ENCODE peak calls at places on chromosomes 2 and 18, in six cellular contexts. One of them, this sample, is unnamed. For H3K27me3 and H3K36me3, the result is how much of the 10 kb centered on the place peaks cover.

GRCh38 chr2:38406597-38407110 is 29.6 kb upstream of the ATL2 start:
- DNase-seq in cardiac muscle cell: no peak
- DNase-seq in adipocyte: no peak
- DNase-seq in SK-N-SH: no peak
- DNase-seq in endodermal cell: no peak
- DNase-seq in heart left ventricle: peak
- DNase-seq in this sample: peak

GRCh38 chr2:176089843-176090395 is 2.6 kb upstream of the HOXD13 start:
- DNase-seq in cardiac muscle cell: no peak
- DNase-seq in heart left ventricle: peak
- DNase-seq in endodermal cell: no peak
- DNase-seq in adipocyte: no peak
- DNase-seq in SK-N-SH: no peak
- DNase-seq in this sample: no peak

GRCh38 chr2:101473911-101474751 is 781 bp downstream of the RFX8 start:
- DNase-seq in cardiac muscle cell: peak
- DNase-seq in heart left ventricle: peak
- DNase-seq in SK-N-SH: peak
- DNase-seq in adipocyte: peak
- DNase-seq in endodermal cell: peak
- DNase-seq in this sample: peak

GRCh38 chr2:46561731-46562450 is 82.5 kb downstream of the TMEM247 start:
- DNase-seq in adipocyte: no peak
- DNase-seq in endodermal cell: no peak
- DNase-seq in cardiac muscle cell: no peak
- DNase-seq in SK-N-SH: no peak
- DNase-seq in heart left ventricle: no peak
- DNase-seq in this sample: no peak

GRCh38 chr2:230661072-230661957 is 51.3 kb upstream of the CAB39 start:
- DNase-seq in heart left ventricle: no peak
- DNase-seq in SK-N-SH: no peak
- DNase-seq in endodermal cell: no peak
- DNase-seq in cardiac muscle cell: no peak
- DNase-seq in adipocyte: no peak
- DNase-seq in this sample: no peak

GRCh38 chr18:10234912-10235439 is 219.5 kb upstream of the APCDD1 start:
- DNase-seq in cardiac muscle cell: peak
- DNase-seq in adipocyte: peak
- DNase-seq in endodermal cell: no peak
- DNase-seq in heart left ventricle: no peak
- DNase-seq in SK-N-SH: no peak
- DNase-seq in this sample: no peak

GRCh38 chr2:42047488-42048317 is at the start of gene PKDCC:
- DNase-seq in adipocyte: peak
- DNase-seq in heart left ventricle: peak
- DNase-seq in endodermal cell: peak
- DNase-seq in SK-N-SH: peak
- DNase-seq in cardiac muscle cell: peak
- DNase-seq in this sample: peak

GRCh38 chr2:39156107-39156506 is 35.3 kb upstream of the SOS1 start:
- DNase-seq in cardiac muscle cell: no peak
- DNase-seq in adipocyte: peak
- DNase-seq in SK-N-SH: no peak
- DNase-seq in endodermal cell: no peak
- DNase-seq in heart left ventricle: no peak
- DNase-seq in this sample: no peak

GRCh38 chr2:151973901-151974199 is 125.0 kb downstream of the CACNB4 start:
- DNase-seq in adipocyte: peak
- DNase-seq in endodermal cell: peak
- DNase-seq in SK-N-SH: peak
- DNase-seq in heart left ventricle: no peak
- DNase-seq in cardiac muscle cell: peak
- DNase-seq in this sample: peak

GRCh38 chr2:151975460-151976414 is 123.1 kb downstream of the CACNB4 start:
- DNase-seq in SK-N-SH: no peak
- DNase-seq in heart left ventricle: no peak
- DNase-seq in cardiac muscle cell: no peak
- DNase-seq in endodermal cell: no peak
- DNase-seq in adipocyte: no peak
- DNase-seq in this sample: no peak

GRCh38 chr2:151976945-151977353 is 121.9 kb downstream of the CACNB4 start:
- DNase-seq in SK-N-SH: no peak
- DNase-seq in adipocyte: no peak
- DNase-seq in cardiac muscle cell: no peak
- DNase-seq in endodermal cell: no peak
- DNase-seq in heart left ventricle: no peak
- DNase-seq in this sample: no peak

GRCh38 chr2:151973013-151973900 is 125.6 kb downstream of the CACNB4 start:
- DNase-seq in SK-N-SH: peak
- DNase-seq in heart left ventricle: no peak
- DNase-seq in adipocyte: no peak
- DNase-seq in endodermal cell: no peak
- DNase-seq in cardiac muscle cell: no peak
- DNase-seq in this sample: no peak

DNA sequence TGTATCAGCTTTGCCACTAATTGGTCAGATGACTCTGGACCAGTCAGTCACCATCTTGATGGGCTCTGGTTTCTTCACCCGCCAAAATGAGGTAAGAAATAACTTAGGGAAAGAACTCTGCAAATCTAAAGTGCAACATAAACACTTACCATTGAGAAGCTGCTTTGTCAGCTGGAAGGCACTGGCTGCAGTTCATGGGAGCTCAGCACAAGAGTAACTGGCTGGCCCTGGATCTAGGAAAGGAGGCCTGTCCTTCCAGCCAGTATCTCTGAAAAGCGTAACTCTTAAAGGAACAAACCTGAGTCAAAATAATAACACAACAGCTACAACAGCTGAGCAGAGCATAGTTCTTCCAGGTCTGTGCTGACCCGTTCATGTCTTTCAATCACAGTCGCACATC is 123.8 kb downstream of the CACNB4 start:
- DNase-seq in SK-N-SH: no peak
- DNase-seq in endodermal cell: no peak
- DNase-seq in heart left ventricle: no peak
- DNase-seq in cardiac muscle cell: no peak
- DNase-seq in adipocyte: no peak
- DNase-seq in this sample: no peak
- H3K4me3 ChIP-seq in SK-N-SH: no peak
- H3K4me3 ChIP-seq in endodermal cell: no peak
- H3K4me3 ChIP-seq in heart left ventricle: no peak
- H3K4me3 ChIP-seq in cardiac muscle cell: no peak
- H3K4me3 ChIP-seq in adipocyte: no peak
- H3K4me3 ChIP-seq in this sample: no peak

DNA sequence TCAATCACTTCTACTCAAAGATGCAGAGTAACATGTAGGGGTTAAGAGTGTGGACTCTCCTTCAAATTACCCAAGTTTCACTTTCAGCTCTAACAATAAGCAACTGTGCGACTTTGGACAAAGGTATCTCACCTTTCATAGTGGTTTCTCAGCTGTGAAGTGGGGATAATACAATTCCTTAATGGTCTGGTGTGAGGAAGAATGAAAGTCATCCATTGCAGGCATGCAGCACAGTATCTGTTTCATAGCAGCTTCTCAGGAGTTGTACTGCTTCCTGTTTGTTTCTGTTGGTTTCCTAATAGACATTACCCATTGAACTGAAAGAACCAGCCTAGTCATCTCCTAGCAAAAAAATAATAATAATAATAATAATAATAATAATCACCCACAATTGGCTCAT is 74.4 kb downstream of the DDX18 start:
- DNase-seq in endodermal cell: no peak
- DNase-seq in cardiac muscle cell: no peak
- DNase-seq in SK-N-SH: no peak
- DNase-seq in adipocyte: no peak
- DNase-seq in heart left ventricle: no peak
- DNase-seq in this sample: no peak
- H3K27me3 ChIP-seq in endodermal cell: under half
- H3K27me3 ChIP-seq in cardiac muscle cell: under half
- H3K27me3 ChIP-seq in SK-N-SH: under half
- H3K27me3 ChIP-seq in adipocyte: under half
- H3K27me3 ChIP-seq in heart left ventricle: under half
- H3K27me3 ChIP-seq in this sample: under half

GRCh38 chr18:51076503-51076902 is 46.5 kb downstream of the SMAD4 start:
- DNase-seq in cardiac muscle cell: no peak
- DNase-seq in adipocyte: no peak
- DNase-seq in SK-N-SH: no peak
- DNase-seq in heart left ventricle: no peak
- DNase-seq in endodermal cell: no peak
- DNase-seq in this sample: no peak
- H3K36me3 ChIP-seq in cardiac muscle cell: under half
- H3K36me3 ChIP-seq in adipocyte: half or more
- H3K36me3 ChIP-seq in SK-N-SH: half or more
- H3K36me3 ChIP-seq in heart left ventricle: half or more
- H3K36me3 ChIP-seq in endodermal cell: half or more
- H3K36me3 ChIP-seq in this sample: under half

DNA sequence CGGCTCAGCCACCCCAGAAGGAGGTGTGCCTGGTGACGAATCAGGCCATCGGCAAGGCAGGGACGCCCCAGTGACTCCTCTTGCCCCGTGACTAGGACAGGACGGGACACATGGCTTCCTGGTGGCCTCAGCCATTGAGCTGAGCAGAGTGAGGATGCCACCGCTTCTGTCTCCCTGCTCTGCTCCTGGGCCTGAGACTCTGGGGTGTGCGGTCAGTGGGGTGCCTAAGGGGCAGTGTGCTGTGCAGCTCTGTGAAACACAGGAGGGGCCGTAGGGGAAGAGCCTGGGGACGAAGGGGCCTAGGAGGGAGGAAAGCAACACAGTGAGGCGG is 24.3 kb downstream of the IGFBP5 start:
- DNase-seq in endodermal cell: no peak
- DNase-seq in heart left ventricle: no peak
- DNase-seq in cardiac muscle cell: no peak
- DNase-seq in adipocyte: no peak
- DNase-seq in SK-N-SH: no peak
- DNase-seq in this sample: no peak
- H3K4me3 ChIP-seq in endodermal cell: no peak
- H3K4me3 ChIP-seq in heart left ventricle: no peak
- H3K4me3 ChIP-seq in cardiac muscle cell: no peak
- H3K4me3 ChIP-seq in adipocyte: no peak
- H3K4me3 ChIP-seq in SK-N-SH: no peak
- H3K4me3 ChIP-seq in this sample: no peak

DNA sequence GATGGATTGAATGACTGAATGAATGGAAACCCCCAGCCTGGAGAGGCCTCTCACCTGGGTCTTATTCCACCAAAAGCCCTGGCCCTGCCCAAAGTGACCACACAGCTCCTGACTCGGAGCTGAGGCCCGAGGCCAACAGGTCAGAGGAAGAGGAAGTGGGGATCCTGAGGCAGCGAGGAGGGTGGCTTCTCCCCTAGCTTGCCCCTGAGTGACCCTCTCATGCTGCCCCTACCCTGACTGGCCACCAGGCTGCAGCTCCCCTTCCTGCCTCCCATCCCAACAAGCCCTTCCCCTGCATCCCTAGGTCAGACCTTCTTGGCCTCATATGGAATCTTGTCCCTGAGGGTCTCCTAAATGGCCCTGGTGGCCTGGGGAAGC is 134.6 kb upstream of the HDAC4 start:
- DNase-seq in cardiac muscle cell: no peak
- DNase-seq in heart left ventricle: no peak
- DNase-seq in endodermal cell: no peak
- DNase-seq in adipocyte: no peak
- DNase-seq in SK-N-SH: no peak
- DNase-seq in this sample: peak
- H3K27me3 ChIP-seq in cardiac muscle cell: under half
- H3K27me3 ChIP-seq in heart left ventricle: under half
- H3K27me3 ChIP-seq in endodermal cell: under half
- H3K27me3 ChIP-seq in adipocyte: half or more
- H3K27me3 ChIP-seq in SK-N-SH: under half
- H3K27me3 ChIP-seq in this sample: under half

GRCh38 chr18:21851327-21851961 is 110.9 kb downstream of the MIB1 start:
- DNase-seq in SK-N-SH: peak
- DNase-seq in heart left ventricle: no peak
- DNase-seq in cardiac muscle cell: no peak
- DNase-seq in endodermal cell: no peak
- DNase-seq in adipocyte: peak
- DNase-seq in this sample: peak
- H3K36me3 ChIP-seq in SK-N-SH: under half
- H3K36me3 ChIP-seq in heart left ventricle: half or more
- H3K36me3 ChIP-seq in cardiac muscle cell: under half
- H3K36me3 ChIP-seq in endodermal cell: half or more
- H3K36me3 ChIP-seq in adipocyte: under half
- H3K36me3 ChIP-seq in this sample: under half

GRCh38 chr2:128359841-128360240 is 41.2 kb upstream of the HS6ST1 start:
- DNase-seq in cardiac muscle cell: no peak
- DNase-seq in heart left ventricle: no peak
- DNase-seq in SK-N-SH: no peak
- DNase-seq in adipocyte: no peak
- DNase-seq in endodermal cell: peak
- DNase-seq in this sample: peak
- H3K4me3 ChIP-seq in cardiac muscle cell: no peak
- H3K4me3 ChIP-seq in heart left ventricle: no peak
- H3K4me3 ChIP-seq in SK-N-SH: no peak
- H3K4me3 ChIP-seq in adipocyte: no peak
- H3K4me3 ChIP-seq in endodermal cell: no peak
- H3K4me3 ChIP-seq in this sample: no peak